ENCODE peak calls at places on chromosome 4, in four cellular contexts. M is cardiac fibroblast, F is IMR-90, P is neural progenitor cell. A is an unnamed sample.

GRCh38 chr4:101792056-101792575 is 1.6 kb downstream of the BANK1 start:
- DNase-seq in M (no peak), F (no peak), P (no peak), A (no peak)

GRCh38 chr4:85477538-85477937 is 2.6 kb downstream of the ARHGAP24 start:
- DNase-seq in M (no peak), F (no peak), P (no peak), A (no peak)

GRCh38 chr4:126136922-126137781 is 822.4 kb downstream of the FAT4 start:
- DNase-seq in M (no peak), F (no peak), P (no peak), A (no peak)

GRCh38 chr4:188262464-188262863 is 123.2 kb downstream of the TRIML1 start:
- DNase-seq in M (no peak), F (peak; percentile 86), P (no peak), A (no peak)

GRCh38 chr4:807792-808191 is 18.1 kb downstream of the CPLX1 start:
- DNase-seq in M (no peak), F (no peak), P (no peak), A (no peak)

GRCh38 chr4:30979402-30979801 is 259.2 kb downstream of the PCDH7 start:
- DNase-seq in M (no peak), F (no peak), P (no peak), A (no peak)

GRCh38 chr4:23484689-23485088 is 405.2 kb downstream of the PPARGC1A start:
- DNase-seq in M (peak; percentile 16), F (no peak), P (peak; percentile 38), A (no peak)

GRCh38 chr4:148061795-148062194 is 329.9 kb downstream of the ARHGAP10 start:
- DNase-seq in M (no peak), F (no peak), P (no peak), A (no peak)

GRCh38 chr4:48649505-48649904 is 130.6 kb downstream of the FRYL start:
- DNase-seq in M (no peak), F (no peak), P (no peak), A (no peak)

GRCh38 chr4:48651869-48652447 is 128.1 kb downstream of the FRYL start:
- DNase-seq in M (no peak), F (peak; percentile 28), P (no peak), A (no peak)

GRCh38 chr4:48654015-48654664 is 125.9 kb downstream of the FRYL start:
- DNase-seq in M (peak; percentile 31), F (peak; percentile 49), P (no peak), A (no peak)

GRCh38 chr4:48653217-48654014 is 126.7 kb downstream of the FRYL start:
- DNase-seq in M (peak; percentile 83), F (peak; percentile 79), P (peak; percentile 20), A (peak; percentile 80)
- H3K4me3 ChIP-seq in M (no peak overlapping the region), F (no peak overlapping the region), P (no peak overlapping the region), A (peak overlapping the region; percentile 37)

DNA sequence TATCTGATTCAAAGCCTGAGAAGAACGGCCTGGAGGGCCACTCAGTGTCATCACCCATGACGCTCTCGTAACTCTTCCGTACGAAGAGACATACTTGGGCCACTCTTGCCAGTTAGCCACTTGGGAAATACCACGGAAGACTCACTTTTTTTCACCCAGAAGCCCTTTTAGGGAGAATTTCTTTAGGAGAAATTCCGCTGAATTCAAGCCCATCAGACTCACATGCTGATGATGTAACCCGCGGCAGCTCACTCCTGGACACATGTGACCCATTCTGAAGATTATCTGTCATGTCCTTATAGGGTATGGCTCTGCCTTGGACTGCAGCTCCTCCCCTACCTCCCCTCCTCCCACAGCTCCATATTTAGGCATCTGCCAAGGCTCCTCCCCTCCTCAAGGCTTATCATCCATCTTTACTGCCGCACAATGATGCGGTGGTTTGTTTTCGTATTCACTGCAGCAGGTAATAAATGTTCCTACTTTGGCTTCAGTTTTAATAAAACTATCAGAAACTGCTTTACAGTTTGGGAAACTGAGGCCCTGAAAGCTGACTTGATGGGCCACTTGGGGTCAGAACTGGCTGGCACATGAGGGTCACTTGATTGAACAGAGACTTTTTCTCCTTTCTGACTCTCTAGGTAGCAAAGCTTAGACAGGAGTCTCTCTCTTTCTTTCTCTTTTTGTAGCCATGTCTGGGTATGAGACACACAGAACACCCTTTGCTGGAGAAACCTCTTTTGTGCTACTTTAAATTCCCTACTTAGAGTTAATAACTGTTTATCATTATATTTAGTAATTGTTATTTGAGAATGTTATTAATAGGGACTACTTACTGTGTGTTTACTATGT is 42.1 kb downstream of the RHOH start:
- DNase-seq in M (no peak), F (no peak), P (no peak), A (no peak)
- H3K4me3 ChIP-seq in M (no peak overlapping the region), F (no peak overlapping the region), P (no peak overlapping the region), A (no peak overlapping the region)

GRCh38 chr4:145732001-145732400 is 52.1 kb downstream of the C4orf51 start:
- DNase-seq in M (no peak), F (no peak), P (peak; percentile 20), A (no peak)
- H3K4me3 ChIP-seq in M (no peak overlapping the region), F (no peak overlapping the region), P (no peak overlapping the region), A (no peak overlapping the region)

GRCh38 chr4:14294611-14295010 is 667.1 kb upstream of the BOD1L1 start:
- DNase-seq in M (peak; percentile 10), F (peak; percentile 23), P (no peak), A (no peak)

GRCh38 chr4:14284578-14284977 is 657.1 kb upstream of the BOD1L1 start:
- DNase-seq in M (no peak), F (no peak), P (no peak), A (no peak)

GRCh38 chr4:14289708-14290107 is 662.2 kb upstream of the BOD1L1 start:
- DNase-seq in M (no peak), F (no peak), P (no peak), A (no peak)
- H3K4me3 ChIP-seq in M (no peak overlapping the region), F (no peak overlapping the region), P (no peak overlapping the region), A (no peak overlapping the region)

A was measured in right cardiac atrium.